ENCODE peak calls at places on chromosomes 4 and X, in six cellular contexts. O is activated CD4-positive, alpha-beta T cell treated with anti-CD3 and anti-CD28 coated beads, Interleukin-2, amount 10 ng/mL, durations not matched to agents 24 days and 14 days; C is cardiac fibroblast; Y is GM12865; L is stimulated activated CD8-positive, alpha-beta memory T cell treated with anti-CD3 and anti-CD28 coated beads, Interleukin-15, amount 100 ng/mL, for 48 hours; T is stimulated activated effector memory CD8-positive, alpha-beta T cell treated with anti-CD3 and anti-CD28 coated beads, Interleukin-12 subunit alpha, Interleukin-12 subunit beta, amount 100 ng/mL, for 72 hours. X is an unnamed sample.

GRCh38 chr4:25843340-25844097 is 19.3 kb downstream of the SEL1L3 start:
- DNase-seq in O (peak), C (peak), Y (peak), L (no peak), T (no peak), X (peak)

GRCh38 chrX:12080265-12080664 is 58.0 kb upstream of the FRMPD4 start:
- DNase-seq in O (no peak), C (peak), Y (peak), L (no peak), T (no peak), X (no peak)

GRCh38 chr4:165828928-165829327 is 44.1 kb upstream of the TLL1 start:
- DNase-seq in O (no peak), C (peak), Y (no peak), L (no peak), T (no peak), X (no peak)

GRCh38 chr4:147361726-147362125 is 119.2 kb upstream of the EDNRA start:
- DNase-seq in O (no peak), C (peak), Y (no peak), L (no peak), T (no peak), X (no peak)

GRCh38 chrX:531611-531936 is 99.0 kb upstream of the SHOX start:
- DNase-seq in O (no peak), C (no peak), Y (no peak), L (no peak), T (no peak), X (no peak)

GRCh38 chrX:149280011-149280410 is 225.1 kb downstream of the IDS start:
- DNase-seq in O (no peak), C (no peak), Y (no peak), L (no peak), T (no peak), X (no peak)

GRCh38 chrX:107683124-107683895 is 55.0 kb downstream of the PRPS1 start:
- DNase-seq in O (no peak), C (peak), Y (no peak), L (no peak), T (no peak), X (no peak)

GRCh38 chr4:87375719-87376291 is 15.2 kb downstream of the HSD17B11 start:
- DNase-seq in O (peak), C (peak), Y (peak), L (no peak), T (no peak), X (peak)

GRCh38 chr4:156594619-156595018 is 377.0 kb downstream of the PDGFC start:
- DNase-seq in O (no peak), C (peak), Y (no peak), L (no peak), T (no peak), X (peak)

GRCh38 chrX:131763674-131764073 is 219.8 kb downstream of the OR13H1 start:
- DNase-seq in O (no peak), C (no peak), Y (peak), L (no peak), T (no peak), X (no peak)

GRCh38 chr4:21367567-21367966 is 581.0 kb downstream of the KCNIP4 start:
- DNase-seq in O (no peak), C (no peak), Y (no peak), L (no peak), T (no peak), X (no peak)

GRCh38 chr4:47733506-47733905 is 104.4 kb downstream of the CORIN start:
- DNase-seq in O (no peak), C (no peak), Y (no peak), L (no peak), T (no peak), X (no peak)

GRCh38 chr4:125140966-125141495 is 173.7 kb upstream of the FAT4 start:
- DNase-seq in O (no peak), C (peak), Y (no peak), L (no peak), T (no peak), X (no peak)

GRCh38 chrX:66071116-66071515 is 31.2 kb upstream of the VSIG4 start:
- DNase-seq in O (no peak), C (no peak), Y (no peak), L (no peak), T (no peak), X (no peak)

GRCh38 chr4:144355809-144356757 is 215.6 kb upstream of the GYPA start:
- DNase-seq in O (no peak), C (peak), Y (peak), L (no peak), T (no peak), X (peak)

GRCh38 chr4:117893207-117893606 is 141.1 kb upstream of the NDST3 start:
- DNase-seq in O (no peak), C (no peak), Y (no peak), L (no peak), T (no peak), X (no peak)

GRCh38 chrX:103629295-103630170 is 758 bp downstream of the TCEAL1 start:
- DNase-seq in O (peak), C (peak), Y (peak), L (no peak), T (no peak), X (peak)

GRCh38 chr4:39621582-39621981 is 17.1 kb downstream of the SMIM14 start:
- DNase-seq in O (no peak), C (peak), Y (no peak), L (no peak), T (no peak), X (peak)

GRCh38 chr4:39539026-39539690 is 11.9 kb upstream of the UGDH start:
- DNase-seq in O (no peak), C (no peak), Y (no peak), L (no peak), T (no peak), X (no peak)

GRCh38 chr4:118396881-118397666 is 44.3 kb upstream of the PRSS12 start:
- DNase-seq in O (no peak), C (no peak), Y (peak), L (no peak), T (no peak), X (no peak)

GRCh38 chr4:151806511-151806927 is 45.7 kb upstream of the GATB start:
- DNase-seq in O (no peak), C (peak), Y (no peak), L (no peak), T (no peak), X (peak)

GRCh38 chrX:1558761-1559468 is 21.9 kb upstream of the P2RY8 start:
- DNase-seq in O (peak), C (no peak), Y (no peak), L (no peak), T (no peak), X (no peak)

GRCh38 chr4:184011810-184012209 is 106.7 kb downstream of the STOX2 start:
- DNase-seq in O (no peak), C (no peak), Y (no peak), L (no peak), T (no peak), X (no peak)

GRCh38 chrX:100447563-100448397 is 37.7 kb upstream of the PCDH19 start:
- DNase-seq in O (peak), C (peak), Y (no peak), L (no peak), T (no peak), X (peak)

GRCh38 chr4:185481390-185481789 is 9.9 kb upstream of the CCDC110 start:
- DNase-seq in O (peak), C (no peak), Y (no peak), L (no peak), T (no peak), X (no peak)

GRCh38 chr4:93832097-93832496 is 3.5 kb downstream of the ATOH1 start:
- DNase-seq in O (no peak), C (no peak), Y (no peak), L (no peak), T (no peak), X (no peak)

GRCh38 chr4:186203391-186203802 is 12.0 kb downstream of the CYP4V2 start:
- DNase-seq in O (peak), C (no peak), Y (no peak), L (no peak), T (no peak), X (no peak)

GRCh38 chrX:40094900-40095587 is 2.7 kb downstream of the BCOR start:
- DNase-seq in O (no peak), C (peak), Y (no peak), L (no peak), T (no peak), X (peak)

GRCh38 chr4:6021831-6022606 is 3.8 kb upstream of the C4orf50 start:
- DNase-seq in O (no peak), C (no peak), Y (peak), L (no peak), T (no peak), X (no peak)

GRCh38 chr4:74805601-74806000 is 11.3 kb upstream of the BTC start:
- DNase-seq in O (no peak), C (peak), Y (no peak), L (no peak), T (no peak), X (peak)

GRCh38 chr4:2251073-2251794 is 9.3 kb upstream of the HAUS3 start:
- DNase-seq in O (no peak), C (no peak), Y (no peak), L (no peak), T (no peak), X (peak)

GRCh38 chr4:37836838-37837413 is 10.4 kb downstream of the PGM2 start:
- DNase-seq in O (no peak), C (no peak), Y (no peak), L (no peak), T (no peak), X (no peak)

X was measured in Daoy.